ENCODE peak calls at places on chromosomes 4 and X, in five cellular contexts. F is SIG-M5, S is AG09309, N is myocyte, M is fibroblast of lung. R is an unnamed sample.

GRCh38 chrX:8743126-8743732 is 11.3 kb upstream of the ANOS1 start:
- DNase-seq in F (no peak), S (no peak), N (peak), M (peak), R (peak)

GRCh38 chrX:404656-405055 is 17.9 kb upstream of the PPP2R3B start:
- DNase-seq in F (no peak), S (no peak), N (no peak), M (no peak), R (no peak)

GRCh38 chr4:110510955-110511544 is 35.1 kb downstream of the ENPEP start:
- DNase-seq in F (no peak), S (peak), N (peak), M (peak), R (no peak)

GRCh38 chr4:3675251-3676115 is 90.7 kb upstream of the ADRA2C start:
- DNase-seq in F (no peak), S (no peak), N (no peak), M (no peak), R (no peak)

GRCh38 chrX:10952619-10953018 is 158.5 kb upstream of the HCCS start:
- DNase-seq in F (no peak), S (no peak), N (no peak), M (no peak), R (no peak)

GRCh38 chr4:172055046-172055445 is 241.8 kb downstream of the GALNTL6 start:
- DNase-seq in F (no peak), S (no peak), N (no peak), M (no peak), R (no peak)

GRCh38 chr4:71711985-71712348 is 71.9 kb downstream of the GC start:
- DNase-seq in F (no peak), S (no peak), N (no peak), M (no peak), R (no peak)

GRCh38 chr4:150216725-150217124 is 138.5 kb downstream of the DCLK2 start:
- DNase-seq in F (no peak), S (no peak), N (no peak), M (no peak), R (no peak)

GRCh38 chr4:88660446-88661294 is 37.0 kb downstream of the NAP1L5 start:
- DNase-seq in F (no peak), S (peak), N (no peak), M (peak), R (no peak)

R was measured in HL-60.